ENCODE peak calls at places on chromosomes 3 and 15, in nine cellular contexts. One of them, this sample, is unnamed.
A peak's percentile ranks its signal among the peaks of the same experiment; 100 is the strongest.

GRCh38 chr3:127183931-127184869 is 8.7 kb upstream of the PRR23E start:
- DNase-seq in fibroblast of lung: no peak
- DNase-seq in IMR-90: no peak
- DNase-seq in lung: peak; percentile 23
- DNase-seq in tibial nerve: no peak
- DNase-seq in psoas muscle: no peak
- DNase-seq in adrenal gland: no peak
- DNase-seq in stomach: no peak
- DNase-seq in SK-N-SH: no peak
- DNase-seq in this sample: no peak

GRCh38 chr15:40217166-40217785 is 21.6 kb upstream of the PAK6 start:
- DNase-seq in fibroblast of lung: peak; percentile 80
- DNase-seq in IMR-90: peak; percentile 70
- DNase-seq in lung: peak; percentile 58
- DNase-seq in tibial nerve: peak; percentile 80
- DNase-seq in psoas muscle: peak; percentile 10
- DNase-seq in adrenal gland: peak; percentile 56
- DNase-seq in stomach: peak; percentile 46
- DNase-seq in SK-N-SH: peak; percentile 71
- DNase-seq in this sample: peak; percentile 59

GRCh38 chr3:37753428-37753827 is 108.3 kb upstream of the CTDSPL start:
- DNase-seq in fibroblast of lung: no peak
- DNase-seq in IMR-90: no peak
- DNase-seq in lung: no peak
- DNase-seq in tibial nerve: no peak
- DNase-seq in psoas muscle: no peak
- DNase-seq in adrenal gland: no peak
- DNase-seq in stomach: no peak
- DNase-seq in SK-N-SH: no peak
- DNase-seq in this sample: no peak

GRCh38 chr3:36813320-36813719 is 49.0 kb upstream of the DCLK3 start:
- DNase-seq in fibroblast of lung: no peak
- DNase-seq in IMR-90: no peak
- DNase-seq in lung: no peak
- DNase-seq in tibial nerve: no peak
- DNase-seq in psoas muscle: no peak
- DNase-seq in adrenal gland: no peak
- DNase-seq in stomach: no peak
- DNase-seq in SK-N-SH: no peak
- DNase-seq in this sample: no peak

GRCh38 chr15:59491062-59491461 is 53.1 kb downstream of the FAM81A start:
- DNase-seq in fibroblast of lung: no peak
- DNase-seq in IMR-90: no peak
- DNase-seq in lung: no peak
- DNase-seq in tibial nerve: no peak
- DNase-seq in psoas muscle: no peak
- DNase-seq in adrenal gland: no peak
- DNase-seq in stomach: no peak
- DNase-seq in SK-N-SH: no peak
- DNase-seq in this sample: no peak

GRCh38 chr3:132189601-132190000 is 127.6 kb upstream of the ACP3 start:
- DNase-seq in fibroblast of lung: no peak
- DNase-seq in IMR-90: no peak
- DNase-seq in lung: no peak
- DNase-seq in tibial nerve: no peak
- DNase-seq in psoas muscle: no peak
- DNase-seq in adrenal gland: no peak
- DNase-seq in stomach: no peak
- DNase-seq in SK-N-SH: peak; percentile 13
- DNase-seq in this sample: no peak

GRCh38 chr3:60053518-60054265 is 1003.9 kb upstream of the CFAP20DC start:
- DNase-seq in fibroblast of lung: peak; percentile 56
- DNase-seq in IMR-90: peak; percentile 59
- DNase-seq in lung: no peak
- DNase-seq in tibial nerve: no peak
- DNase-seq in psoas muscle: no peak
- DNase-seq in adrenal gland: no peak
- DNase-seq in stomach: no peak
- DNase-seq in SK-N-SH: no peak
- DNase-seq in this sample: no peak

GRCh38 chr3:149340310-149340933 is 7.0 kb upstream of the TM4SF18 start:
- DNase-seq in fibroblast of lung: peak; percentile 15
- DNase-seq in IMR-90: peak; percentile 74
- DNase-seq in lung: no peak
- DNase-seq in tibial nerve: peak; percentile 32
- DNase-seq in psoas muscle: no peak
- DNase-seq in adrenal gland: no peak
- DNase-seq in stomach: no peak
- DNase-seq in SK-N-SH: no peak
- DNase-seq in this sample: peak; percentile 80

GRCh38 chr3:151276038-151277027 is 2.0 kb downstream of the P2RY14 start:
- DNase-seq in fibroblast of lung: no peak
- DNase-seq in IMR-90: no peak
- DNase-seq in lung: no peak
- DNase-seq in tibial nerve: no peak
- DNase-seq in psoas muscle: no peak
- DNase-seq in adrenal gland: no peak
- DNase-seq in stomach: no peak
- DNase-seq in SK-N-SH: no peak
- DNase-seq in this sample: no peak

GRCh38 chr3:185750702-185751101 is 74.1 kb downstream of the IGF2BP2 start:
- DNase-seq in fibroblast of lung: no peak
- DNase-seq in IMR-90: no peak
- DNase-seq in lung: no peak
- DNase-seq in tibial nerve: no peak
- DNase-seq in psoas muscle: no peak
- DNase-seq in adrenal gland: no peak
- DNase-seq in stomach: no peak
- DNase-seq in SK-N-SH: no peak
- DNase-seq in this sample: no peak

GRCh38 chr3:185740133-185740532 is 84.7 kb downstream of the IGF2BP2 start:
- DNase-seq in fibroblast of lung: no peak
- DNase-seq in IMR-90: no peak
- DNase-seq in lung: no peak
- DNase-seq in tibial nerve: no peak
- DNase-seq in psoas muscle: no peak
- DNase-seq in adrenal gland: no peak
- DNase-seq in stomach: no peak
- DNase-seq in SK-N-SH: no peak
- DNase-seq in this sample: no peak

GRCh38 chr3:185746470-185746869 is 78.4 kb downstream of the IGF2BP2 start:
- DNase-seq in fibroblast of lung: no peak
- DNase-seq in IMR-90: no peak
- DNase-seq in lung: no peak
- DNase-seq in tibial nerve: no peak
- DNase-seq in psoas muscle: no peak
- DNase-seq in adrenal gland: no peak
- DNase-seq in stomach: no peak
- DNase-seq in SK-N-SH: no peak
- DNase-seq in this sample: no peak

GRCh38 chr3:185750015-185750414 is 74.8 kb downstream of the IGF2BP2 start:
- DNase-seq in fibroblast of lung: no peak
- DNase-seq in IMR-90: no peak
- DNase-seq in lung: no peak
- DNase-seq in tibial nerve: no peak
- DNase-seq in psoas muscle: no peak
- DNase-seq in adrenal gland: no peak
- DNase-seq in stomach: no peak
- DNase-seq in SK-N-SH: no peak
- DNase-seq in this sample: no peak

GRCh38 chr3:185744997-185745843 is 79.6 kb downstream of the IGF2BP2 start:
- DNase-seq in fibroblast of lung: peak; percentile 51
- DNase-seq in IMR-90: peak; percentile 96
- DNase-seq in lung: no peak
- DNase-seq in tibial nerve: no peak
- DNase-seq in psoas muscle: no peak
- DNase-seq in adrenal gland: no peak
- DNase-seq in stomach: no peak
- DNase-seq in SK-N-SH: no peak
- DNase-seq in this sample: peak; percentile 87
- H3K4me1 ChIP-seq in fibroblast of lung: peaks cover 6% of the 10 kb centered on the region
- H3K4me1 ChIP-seq in IMR-90: peaks cover 12% of the 10 kb centered on the region
- H3K4me1 ChIP-seq in lung: no peaks in the 10 kb centered on the region
- H3K4me1 ChIP-seq in tibial nerve: no peaks in the 10 kb centered on the region
- H3K4me1 ChIP-seq in psoas muscle: no peaks in the 10 kb centered on the region
- H3K4me1 ChIP-seq in adrenal gland: peaks cover 45% of the 10 kb centered on the region
- H3K4me1 ChIP-seq in stomach: peaks cover 6% of the 10 kb centered on the region
- H3K4me1 ChIP-seq in SK-N-SH: peaks cover 28% of the 10 kb centered on the region
- H3K4me1 ChIP-seq in this sample: peaks cover 30% of the 10 kb centered on the region

GRCh38 chr15:27468151-27468556 is 497.2 kb downstream of the GABRG3 start:
- DNase-seq in fibroblast of lung: no peak
- DNase-seq in IMR-90: no peak
- DNase-seq in lung: no peak
- DNase-seq in tibial nerve: no peak
- DNase-seq in psoas muscle: no peak
- DNase-seq in adrenal gland: no peak
- DNase-seq in stomach: no peak
- DNase-seq in SK-N-SH: no peak
- DNase-seq in this sample: no peak

GRCh38 chr15:27459836-27460235 is 488.9 kb downstream of the GABRG3 start:
- DNase-seq in fibroblast of lung: no peak
- DNase-seq in IMR-90: no peak
- DNase-seq in lung: no peak
- DNase-seq in tibial nerve: no peak
- DNase-seq in psoas muscle: no peak
- DNase-seq in adrenal gland: no peak
- DNase-seq in stomach: no peak
- DNase-seq in SK-N-SH: no peak
- DNase-seq in this sample: no peak

GRCh38 chr15:27463699-27464098 is 492.7 kb downstream of the GABRG3 start:
- DNase-seq in fibroblast of lung: no peak
- DNase-seq in IMR-90: no peak
- DNase-seq in lung: no peak
- DNase-seq in tibial nerve: no peak
- DNase-seq in psoas muscle: no peak
- DNase-seq in adrenal gland: no peak
- DNase-seq in stomach: no peak
- DNase-seq in SK-N-SH: no peak
- DNase-seq in this sample: no peak

GRCh38 chr15:27465213-27465612 is 494.2 kb downstream of the GABRG3 start:
- DNase-seq in fibroblast of lung: no peak
- DNase-seq in IMR-90: no peak
- DNase-seq in lung: no peak
- DNase-seq in tibial nerve: no peak
- DNase-seq in psoas muscle: no peak
- DNase-seq in adrenal gland: no peak
- DNase-seq in stomach: no peak
- DNase-seq in SK-N-SH: no peak
- DNase-seq in this sample: peak; percentile 21
- H3K9me3 ChIP-seq in fibroblast of lung: no peaks in the 10 kb centered on the region
- H3K9me3 ChIP-seq in IMR-90: peaks cover 13% of the 10 kb centered on the region
- H3K9me3 ChIP-seq in lung: no peaks in the 10 kb centered on the region
- H3K9me3 ChIP-seq in tibial nerve: no peaks in the 10 kb centered on the region
- H3K9me3 ChIP-seq in psoas muscle: no peaks in the 10 kb centered on the region
- H3K9me3 ChIP-seq in adrenal gland: no peaks in the 10 kb centered on the region
- H3K9me3 ChIP-seq in stomach: no peaks in the 10 kb centered on the region
- H3K9me3 ChIP-seq in SK-N-SH: no peaks in the 10 kb centered on the region
- H3K9me3 ChIP-seq in this sample: peaks cover 2% of the 10 kb centered on the region

GRCh38 chr3:172258616-172259015 is 189.6 kb downstream of the GHSR start:
- DNase-seq in fibroblast of lung: no peak
- DNase-seq in IMR-90: peak; percentile 34
- DNase-seq in lung: no peak
- DNase-seq in tibial nerve: no peak
- DNase-seq in psoas muscle: no peak
- DNase-seq in adrenal gland: no peak
- DNase-seq in stomach: no peak
- DNase-seq in SK-N-SH: no peak
- DNase-seq in this sample: no peak
- H3K4me1 ChIP-seq in fibroblast of lung: peaks cover 2% of the 10 kb centered on the region
- H3K4me1 ChIP-seq in IMR-90: peaks cover 23% of the 10 kb centered on the region
- H3K4me1 ChIP-seq in lung: peaks cover 50% of the 10 kb centered on the region
- H3K4me1 ChIP-seq in tibial nerve: peaks cover 9% of the 10 kb centered on the region
- H3K4me1 ChIP-seq in psoas muscle: peaks cover 52% of the 10 kb centered on the region
- H3K4me1 ChIP-seq in adrenal gland: peaks cover 88% of the 10 kb centered on the region
- H3K4me1 ChIP-seq in stomach: peaks cover 31% of the 10 kb centered on the region
- H3K4me1 ChIP-seq in SK-N-SH: peaks cover 23% of the 10 kb centered on the region
- H3K4me1 ChIP-seq in this sample: no peaks in the 10 kb centered on the region

GRCh38 chr3:83928903-83929302 is 1029.9 kb upstream of the CADM2 start:
- DNase-seq in fibroblast of lung: peak; percentile 1
- DNase-seq in IMR-90: no peak
- DNase-seq in lung: no peak
- DNase-seq in tibial nerve: no peak
- DNase-seq in psoas muscle: no peak
- DNase-seq in adrenal gland: no peak
- DNase-seq in stomach: no peak
- DNase-seq in SK-N-SH: no peak
- DNase-seq in this sample: no peak
- H3K9me3 ChIP-seq in fibroblast of lung: no peaks in the 10 kb centered on the region
- H3K9me3 ChIP-seq in IMR-90: peaks cover 21% of the 10 kb centered on the region
- H3K9me3 ChIP-seq in lung: peaks cover 25% of the 10 kb centered on the region
- H3K9me3 ChIP-seq in tibial nerve: no peaks in the 10 kb centered on the region
- H3K9me3 ChIP-seq in psoas muscle: peaks cover 18% of the 10 kb centered on the region
- H3K9me3 ChIP-seq in adrenal gland: no peaks in the 10 kb centered on the region
- H3K9me3 ChIP-seq in stomach: peaks cover 46% of the 10 kb centered on the region
- H3K9me3 ChIP-seq in SK-N-SH: peaks cover 3% of the 10 kb centered on the region
- H3K9me3 ChIP-seq in this sample: no peaks in the 10 kb centered on the region

DNA sequence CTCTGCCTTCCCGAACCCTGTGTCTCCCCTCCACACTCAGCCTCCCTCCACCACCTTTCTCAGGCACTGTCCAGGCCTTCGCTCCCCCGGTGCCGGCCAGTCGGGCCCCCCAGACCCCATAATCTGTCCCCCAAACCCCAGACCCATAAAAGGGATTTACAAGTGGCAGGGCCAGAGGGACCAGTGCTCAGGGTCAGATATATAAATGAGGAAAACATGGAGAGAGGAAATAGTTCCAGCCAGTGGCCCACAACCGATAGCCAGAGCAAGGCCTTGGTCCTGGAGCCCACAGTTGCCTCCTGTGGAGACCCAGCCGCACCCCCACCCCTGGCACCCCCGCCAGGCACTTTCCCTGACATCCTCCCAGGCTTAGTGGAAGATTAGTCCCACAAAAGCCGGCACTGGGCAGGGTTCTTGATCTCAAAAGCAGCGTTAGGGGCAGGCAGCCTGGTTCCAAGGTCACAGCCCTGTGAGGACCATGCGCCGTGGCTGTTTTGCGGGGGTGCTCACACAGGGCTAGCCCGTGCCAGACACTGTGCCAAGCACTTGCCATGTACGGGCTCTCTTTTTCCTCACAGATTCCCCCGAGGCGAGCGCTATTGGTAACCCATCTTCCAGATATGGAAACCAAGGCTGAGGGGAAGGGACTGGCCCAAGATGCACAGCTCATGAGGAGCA is 1.1 kb upstream of the PLXND1 start:
- DNase-seq in fibroblast of lung: no peak
- DNase-seq in IMR-90: no peak
- DNase-seq in lung: no peak
- DNase-seq in tibial nerve: no peak
- DNase-seq in psoas muscle: no peak
- DNase-seq in adrenal gland: no peak
- DNase-seq in stomach: no peak
- DNase-seq in SK-N-SH: no peak
- DNase-seq in this sample: no peak
- H3K4me1 ChIP-seq in fibroblast of lung: peaks cover 33% of the 10 kb centered on the region
- H3K4me1 ChIP-seq in IMR-90: peaks cover 35% of the 10 kb centered on the region
- H3K4me1 ChIP-seq in lung: no peaks in the 10 kb centered on the region
- H3K4me1 ChIP-seq in tibial nerve: no peaks in the 10 kb centered on the region
- H3K4me1 ChIP-seq in psoas muscle: peaks cover 15% of the 10 kb centered on the region
- H3K4me1 ChIP-seq in adrenal gland: peaks cover 49% of the 10 kb centered on the region
- H3K4me1 ChIP-seq in stomach: peaks cover 60% of the 10 kb centered on the region
- H3K4me1 ChIP-seq in SK-N-SH: peaks cover 11% of the 10 kb centered on the region
- H3K4me1 ChIP-seq in this sample: peaks cover 89% of the 10 kb centered on the region